ENCODE peak calls at places on chromosomes 12 and 14, in five cellular contexts. P is upper lobe of right lung, C is fibroblast of the aortic adventitia, D is B cell, I is brain microvascular endothelial cell. H is an unnamed sample.

GRCh38 chr14:65748796-65749195 is 336.3 kb downstream of the FUT8 start:
- DNase-seq in D (no peak), P (no peak), I (no peak), C (no peak), H (no peak)

GRCh38 chr12:2586159-2587035 is 208.4 kb upstream of the FKBP4 start:
- DNase-seq in C (no peak), I (no peak), P (peak; percentile 3), D (no peak), H (no peak)

GRCh38 chr12:45969084-45969483 is 21.3 kb downstream of the SCAF11 start:
- DNase-seq in D (no peak), P (no peak), C (peak; percentile 43), I (no peak), H (no peak)

GRCh38 chr14:61176686-61177085 is 104.5 kb downstream of the TMEM30B start:
- DNase-seq in C (peak; percentile 47), I (no peak), P (no peak), D (no peak), H (no peak)

GRCh38 chr12:76069339-76069738 is 15.1 kb downstream of the NAP1L1 start:
- DNase-seq in D (no peak), P (no peak), C (no peak), I (no peak), H (no peak)

GRCh38 chr14:60217713-60218112 is 31.3 kb upstream of the PPM1A start:
- DNase-seq in C (no peak), P (no peak), I (no peak), D (no peak), H (no peak)

GRCh38 chr14:91245029-91245428 is 525 bp upstream of the GPR68 start:
- DNase-seq in I (no peak), P (no peak), C (no peak), D (no peak), H (no peak)

GRCh38 chr12:71955946-71956345 is 17.3 kb downstream of the TPH2 start:
- DNase-seq in P (no peak), I (peak; percentile 24), C (peak; percentile 58), D (no peak), H (no peak)

GRCh38 chr12:52836042-52836466 is 1.9 kb upstream of the KRT79 start:
- DNase-seq in D (no peak), I (peak; percentile 86), P (peak; percentile 81), C (peak; percentile 60), H (no peak)

GRCh38 chr14:59182641-59183040 is 5.8 kb upstream of the DAAM1 start:
- DNase-seq in D (no peak), P (no peak), C (no peak), I (no peak), H (no peak)

GRCh38 chr14:76313303-76313702 is 62.6 kb upstream of the ESRRB start:
- DNase-seq in I (no peak), D (no peak), C (no peak), P (peak; percentile 2), H (no peak)

GRCh38 chr14:100622708-100623485 is 35.7 kb upstream of the BEGAIN start:
- DNase-seq in C (no peak), I (no peak), D (no peak), P (peak; percentile 48), H (no peak)
- TF ChIP-seq CTCF in C (no peak), I (no peak), D (no peak), P (no peak), H (no peak)

GRCh38 chr14:54838931-54839512 is 63.6 kb downstream of the GCH1 start:
- DNase-seq in P (no peak), I (no peak), C (no peak), D (no peak), H (no peak)

GRCh38 chr14:54837508-54838149 is 65.0 kb downstream of the GCH1 start:
- DNase-seq in D (no peak), C (no peak), I (no peak), P (no peak), H (no peak)

GRCh38 chr14:54840336-54840735 is 62.3 kb downstream of the GCH1 start:
- DNase-seq in P (no peak), D (no peak), C (peak; percentile 15), I (no peak), H (no peak)

GRCh38 chr14:54839681-54840080 is 62.9 kb downstream of the GCH1 start:
- DNase-seq in D (no peak), C (peak; percentile 72), I (no peak), P (no peak), H (no peak)

GRCh38 chr14:54840798-54841197 is 61.8 kb downstream of the GCH1 start:
- DNase-seq in I (no peak), P (no peak), C (no peak), D (no peak), H (no peak)
- TF ChIP-seq CTCF in I (no peak), P (no peak), C (no peak), D (no peak), H (no peak)

GRCh38 chr12:58416211-58416610 is 474.8 kb downstream of the ATP23 start:
- DNase-seq in I (peak; percentile 81), P (no peak), C (peak; percentile 88), D (no peak), H (no peak)
- TF ChIP-seq CTCF in I (peak; percentile 61), P (no peak), C (peak; percentile 37), D (no peak), H (no peak)

GRCh38 chr14:105439710-105440553 is 20.3 kb downstream of the MTA1 start:
- DNase-seq in D (no peak), C (no peak), I (no peak), P (no peak), H (no peak)
- TF ChIP-seq CTCF in D (no peak), C (no peak), I (no peak), P (peak; percentile 27), H (no peak)

H was measured in nephron progenitor cell.